ENCODE peak calls at places on chromosomes 11 and 22, in nine cellular contexts. W, A, B, T, Y, M, C, O and V are unnamed samples.

GRCh38 chr11:61056566-61056965 is 45.7 kb upstream of the CD5 start:
- DNase-seq in W (no peak), A (no peak), B (no peak), T (no peak), Y (no peak), M (no peak), C (no peak), O (no peak), V (no peak)

GRCh38 chr11:9533053-9533452 is 40.4 kb upstream of the WEE1 start:
- DNase-seq in W (no peak), A (no peak), B (no peak), T (no peak), Y (no peak), M (no peak), C (no peak), O (no peak), V (no peak)

GRCh38 chr22:30866811-30867271 is 101.7 kb downstream of the MORC2 start:
- DNase-seq in W (peak), A (no peak), B (no peak), T (no peak), Y (no peak), M (no peak), C (no peak), O (no peak), V (no peak)

GRCh38 chr22:40628354-40629042 is 8.0 kb downstream of the MRTFA start:
- DNase-seq in W (no peak), A (no peak), B (no peak), T (no peak), Y (peak), M (no peak), C (no peak), O (no peak), V (no peak)

GRCh38 chr11:15627560-15627959 is 512.8 kb downstream of the INSC start:
- DNase-seq in W (no peak), A (no peak), B (no peak), T (peak), Y (no peak), M (peak), C (no peak), O (no peak), V (no peak)

GRCh38 chr11:102172127-102172848 is 62.0 kb downstream of the YAP1 start:
- DNase-seq in W (no peak), A (no peak), B (peak), T (peak), Y (no peak), M (peak), C (no peak), O (no peak), V (no peak)

GRCh38 chr11:35678471-35678870 is 15.9 kb downstream of the TRIM44 start:
- DNase-seq in W (no peak), A (no peak), B (no peak), T (no peak), Y (no peak), M (no peak), C (no peak), O (no peak), V (no peak)

GRCh38 chr11:23013509-23013908 is 153.2 kb upstream of the CCDC179 start:
- DNase-seq in W (no peak), A (no peak), B (no peak), T (no peak), Y (no peak), M (no peak), C (no peak), O (no peak), V (no peak)

GRCh38 chr11:64276653-64277431 is 7.6 kb downstream of the BAD start:
- DNase-seq in W (peak), A (no peak), B (no peak), T (peak), Y (peak), M (no peak), C (no peak), O (no peak), V (peak)

GRCh38 chr11:126925321-126926093 is 75.1 kb downstream of the KIRREL3 start:
- DNase-seq in W (no peak), A (no peak), B (no peak), T (peak), Y (no peak), M (no peak), C (no peak), O (no peak), V (no peak)

GRCh38 chr11:36219996-36220395 is 69.2 kb downstream of the COMMD9 start:
- DNase-seq in W (no peak), A (no peak), B (no peak), T (no peak), Y (no peak), M (no peak), C (no peak), O (no peak), V (no peak)

GRCh38 chr11:6771926-6772898 is at the start of gene OR2AG2:
- DNase-seq in W (no peak), A (no peak), B (peak), T (no peak), Y (no peak), M (no peak), C (no peak), O (peak), V (no peak)

GRCh38 chr11:16511807-16512114 is 155.4 kb upstream of the SOX6 start:
- DNase-seq in W (no peak), A (no peak), B (no peak), T (no peak), Y (no peak), M (no peak), C (no peak), O (no peak), V (no peak)

GRCh38 chr11:109770323-109770722 is 322.9 kb upstream of the ZC3H12C start:
- DNase-seq in W (no peak), A (no peak), B (no peak), T (no peak), Y (no peak), M (no peak), C (no peak), O (no peak), V (no peak)

GRCh38 chr22:44620129-44620840 is 81.7 kb upstream of the PRR5 start:
- DNase-seq in W (peak), A (no peak), B (peak), T (no peak), Y (no peak), M (no peak), C (peak), O (no peak), V (no peak)

GRCh38 chr11:35464308-35464707 is 45.0 kb upstream of the SLC1A2 start:
- DNase-seq in W (no peak), A (peak), B (no peak), T (peak), Y (peak), M (no peak), C (peak), O (no peak), V (no peak)